ENCODE peak calls at places on chromosomes 5 and 9, in four cellular contexts. G is left ventricle myocardium superior, I is tibial nerve, V is nucleus accumbens. Y is an unnamed sample.

GRCh38 chr9:13139641-13140171 is 139.8 kb downstream of the MPDZ start:
- DNase-seq in V (peak; percentile 59), I (no peak), G (no peak), Y (no peak)

GRCh38 chr9:17613723-17614122 is 34.9 kb downstream of the SH3GL2 start:
- DNase-seq in I (no peak), V (no peak), G (no peak), Y (no peak)

GRCh38 chr9:124939944-124940343 is 939 bp downstream of the GOLGA1 start:
- DNase-seq in G (no peak), V (no peak), I (no peak), Y (no peak)

GRCh38 chr9:76107487-76107886 is 217.0 kb downstream of the PCSK5 start:
- DNase-seq in I (no peak), G (no peak), V (no peak), Y (peak; percentile 82)

GRCh38 chr9:76818271-76818670 is 54.0 kb downstream of the PCA3 start:
- DNase-seq in I (no peak), G (peak; percentile 35), V (peak; percentile 90), Y (peak; percentile 94)

GRCh38 chr9:34490760-34491159 is 32.0 kb downstream of the ENHO start:
- DNase-seq in I (no peak), V (no peak), G (no peak), Y (no peak)

GRCh38 chr9:4415281-4415680 is 75.0 kb upstream of the SLC1A1 start:
- DNase-seq in V (no peak), I (no peak), G (no peak), Y (no peak)

GRCh38 chr5:20353481-20353880 is 365.5 kb upstream of the CDH18 start:
- DNase-seq in V (no peak), G (no peak), I (no peak), Y (no peak)

GRCh38 chr5:57986746-57987145 is 473.1 kb downstream of the PLK2 start:
- DNase-seq in I (no peak), V (peak; percentile 7), G (no peak), Y (peak; percentile 63)

GRCh38 chr5:177432905-177433657 is 6.6 kb downstream of the GRK6 start:
- DNase-seq in V (no peak), I (no peak), G (peak; percentile 15), Y (no peak)

GRCh38 chr9:137647096-137647709 is 28.4 kb downstream of the EHMT1 start:
- DNase-seq in G (no peak), V (no peak), I (no peak), Y (no peak)

GRCh38 chr9:33202552-33203300 is 35.6 kb upstream of the B4GALT1 start:
- DNase-seq in I (peak; percentile 41), G (peak; percentile 77), V (no peak), Y (peak; percentile 54)

GRCh38 chr5:127031147-127031862 is 947 bp upstream of the MARCHF3 start:
- DNase-seq in V (no peak), G (peak; percentile 54), I (no peak), Y (peak; percentile 66)

GRCh38 chr5:178207183-178207916 is 3.0 kb downstream of the HNRNPAB start:
- DNase-seq in V (no peak), G (no peak), I (no peak), Y (peak; percentile 18)

GRCh38 chr5:150448960-150449490 is 514 bp downstream of the RPS14 start:
- DNase-seq in I (no peak), G (no peak), V (no peak), Y (no peak)

GRCh38 chr5:99037668-99038067 is 108.9 kb upstream of the CHD1 start:
- DNase-seq in I (no peak), V (no peak), G (no peak), Y (no peak)

GRCh38 chr9:116383956-116384355 is 230.4 kb downstream of the PAPPA start:
- DNase-seq in V (no peak), G (no peak), I (no peak), Y (no peak)